ENCODE peak calls at places on chromosomes 5 and 9, in five cellular contexts. Z is AG10803; P is fibroblast of mammary gland; O is activated CD8-positive, alpha-beta T cell treated with anti-CD3 and anti-CD28 coated beads for 36 hours; J is A549. L is an unnamed sample.

GRCh38 chr9:134575817-134576176 is 65.8 kb upstream of the COL5A1 start:
- DNase-seq in Z (no peak), P (no peak), O (no peak), J (no peak), L (no peak)

GRCh38 chr9:14671327-14671840 is 21.8 kb downstream of the ZDHHC21 start:
- DNase-seq in Z (no peak), P (no peak), O (no peak), J (no peak), L (no peak)

GRCh38 chr5:97498657-97499056 is 315.6 kb upstream of the RIOK2 start:
- DNase-seq in Z (no peak), P (no peak), O (no peak), J (no peak), L (no peak)

GRCh38 chr9:4301971-4302427 is 2.1 kb upstream of the GLIS3 start:
- DNase-seq in Z (peak), P (peak), O (peak), J (peak), L (no peak)

GRCh38 chr5:103260951-103261350 is 2.4 kb downstream of the MACIR start:
- DNase-seq in Z (no peak), P (no peak), O (no peak), J (no peak), L (no peak)

GRCh38 chr5:77076961-77077820 is 9.9 kb downstream of the ZBED3 start:
- DNase-seq in Z (peak), P (peak), O (peak), J (peak), L (peak)

GRCh38 chr9:123355761-123356520 is at the start of gene CRB2:
- DNase-seq in Z (no peak), P (no peak), O (no peak), J (peak), L (peak)

GRCh38 chr9:82474235-82474634 is 485.7 kb downstream of the SPATA31D1 start:
- DNase-seq in Z (no peak), P (no peak), O (no peak), J (no peak), L (no peak)

GRCh38 chr5:14109041-14109747 is 33.9 kb upstream of the TRIO start:
- DNase-seq in Z (peak), P (peak), O (peak), J (peak), L (no peak)

GRCh38 chr5:172294831-172295230 is 11.3 kb upstream of the UBTD2 start:
- DNase-seq in Z (no peak), P (no peak), O (no peak), J (no peak), L (no peak)

GRCh38 chr5:83831834-83832233 is 111.2 kb upstream of the HAPLN1 start:
- DNase-seq in Z (no peak), P (no peak), O (no peak), J (no peak), L (no peak)

GRCh38 chr5:29263836-29264235 is 1929.7 kb upstream of the CDH6 start:
- DNase-seq in Z (no peak), P (no peak), O (no peak), J (peak), L (no peak)

GRCh38 chr5:93586948-93587918 is 4.2 kb downstream of the NR2F1 start:
- DNase-seq in Z (no peak), P (peak), O (no peak), J (no peak), L (no peak)

GRCh38 chr5:98041661-98042060 is 731.8 kb upstream of the RGMB start:
- DNase-seq in Z (no peak), P (no peak), O (no peak), J (no peak), L (no peak)

GRCh38 chr9:68955281-68955680 is 58.6 kb downstream of the PRKACG start:
- DNase-seq in Z (no peak), P (no peak), O (peak), J (no peak), L (no peak)

GRCh38 chr9:14221558-14221957 is 92.4 kb downstream of the NFIB start:
- DNase-seq in Z (peak), P (peak), O (no peak), J (peak), L (no peak)

GRCh38 chr9:105073147-105073546 is 145.2 kb upstream of the ABCA1 start:
- DNase-seq in Z (no peak), P (peak), O (no peak), J (peak), L (no peak)

GRCh38 chr5:114101153-114101552 is 260.7 kb upstream of the KCNN2 start:
- DNase-seq in Z (peak), P (peak), O (peak), J (peak), L (no peak)

GRCh38 chr5:97839338-97840081 is 656.5 kb upstream of the RIOK2 start:
- DNase-seq in Z (peak), P (peak), O (no peak), J (no peak), L (no peak)

GRCh38 chr9:110710420-110710819 is 41.8 kb downstream of the MUSK start:
- DNase-seq in Z (no peak), P (no peak), O (no peak), J (no peak), L (no peak)

GRCh38 chr5:31027726-31028125 is 165.8 kb upstream of the CDH6 start:
- DNase-seq in Z (no peak), P (no peak), O (no peak), J (peak), L (no peak)

GRCh38 chr5:88881566-88881965 is 1.4 kb downstream of the MEF2C start:
- DNase-seq in Z (peak), P (peak), O (no peak), J (no peak), L (no peak)

GRCh38 chr5:78472469-78473106 is 112.2 kb downstream of the SCAMP1 start:
- DNase-seq in Z (peak), P (peak), O (no peak), J (no peak), L (no peak)

GRCh38 chr5:43020294-43020711 is 19.8 kb downstream of the ANXA2R start:
- DNase-seq in Z (no peak), P (peak), O (peak), J (no peak), L (no peak)

GRCh38 chr5:173742432-173742816 is 126.0 kb upstream of the BOD1 start:
- DNase-seq in Z (no peak), P (no peak), O (peak), J (no peak), L (no peak)

GRCh38 chr5:95238560-95239325 is 46.2 kb downstream of the MCTP1 start:
- DNase-seq in Z (peak), P (peak), O (no peak), J (peak), L (no peak)

GRCh38 chr5:181204561-181205401 is at the start of gene TRIM7:
- DNase-seq in Z (peak), P (peak), O (no peak), J (peak), L (peak)

GRCh38 chr5:136375920-136376319 is 10.6 kb upstream of the TRPC7 start:
- DNase-seq in Z (no peak), P (no peak), O (no peak), J (no peak), L (no peak)

GRCh38 chr5:122126177-122126701 is 3.1 kb upstream of the ZNF474 start:
- DNase-seq in Z (peak), P (peak), O (no peak), J (no peak), L (no peak)

DNA sequence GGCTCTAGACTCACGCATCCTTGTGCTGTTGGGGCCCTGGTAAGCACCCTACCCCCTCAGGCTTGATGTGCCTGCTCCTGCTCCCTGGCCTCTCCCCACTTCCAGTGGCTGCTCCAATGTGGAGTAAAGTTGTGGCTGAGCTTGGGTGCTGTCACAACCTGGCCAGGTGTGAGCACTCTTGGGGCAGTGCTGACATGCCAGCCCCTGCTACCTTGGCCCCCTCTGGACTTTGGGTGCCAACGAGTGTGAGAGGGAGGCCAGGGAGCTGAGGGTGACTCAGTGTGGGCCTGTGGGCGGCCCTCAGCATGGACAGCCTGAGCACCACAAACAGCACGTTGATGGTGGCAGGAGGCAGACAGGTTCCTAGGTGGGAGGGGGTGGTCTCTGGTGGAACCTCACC is 870.2 kb upstream of the C9orf72 start:
- DNase-seq in Z (no peak), P (no peak), O (no peak), J (no peak), L (no peak)
- TF ChIP-seq CTCF in Z (no peak), P (no peak), O (no peak), J (no peak), L (no peak)

DNA sequence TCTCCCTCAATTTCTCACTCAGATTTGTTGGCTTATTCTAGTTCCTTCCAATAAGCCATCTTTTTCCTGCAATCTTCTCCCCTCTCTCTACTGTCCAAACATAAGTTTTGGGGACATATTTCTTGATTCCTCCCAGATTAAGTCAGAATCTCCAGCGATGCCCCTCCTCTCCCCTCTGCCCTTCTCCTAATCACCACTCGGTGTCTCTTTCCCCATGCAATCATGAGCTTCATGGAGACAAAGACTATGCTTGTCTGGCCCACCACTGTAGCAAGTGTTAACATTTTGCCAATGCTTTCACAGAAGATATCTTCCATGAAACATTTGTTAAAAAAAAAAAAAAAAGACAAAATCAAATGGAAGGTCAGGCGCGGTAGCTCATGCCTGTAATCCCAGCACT is 42.4 kb downstream of the PDE6A start:
- DNase-seq in Z (no peak), P (no peak), O (no peak), J (peak), L (no peak)
- TF ChIP-seq CTCF in Z (peak), P (peak), O (no peak), J (no peak), L (no peak)

GRCh38 chr5:137822158-137822764 is 45.4 kb upstream of the MYOT start:
- DNase-seq in Z (peak), P (peak), O (peak), J (peak), L (peak)
- TF ChIP-seq CTCF in Z (peak), P (peak), O (no peak), J (peak), L (peak)

GRCh38 chr9:34896112-34896511 is 62.0 kb upstream of the PHF24 start:
- DNase-seq in Z (no peak), P (no peak), O (no peak), J (no peak), L (no peak)
- TF ChIP-seq CTCF in Z (no peak), P (peak), O (no peak), J (no peak), L (no peak)

GRCh38 chr5:90306613-90307012 is 102.9 kb downstream of the CETN3 start:
- DNase-seq in Z (no peak), P (no peak), O (no peak), J (no peak), L (no peak)

GRCh38 chr5:90305022-90305720 is 104.4 kb downstream of the CETN3 start:
- DNase-seq in Z (no peak), P (no peak), O (no peak), J (no peak), L (no peak)

GRCh38 chr5:90312027-90312426 is 97.5 kb downstream of the CETN3 start:
- DNase-seq in Z (no peak), P (no peak), O (no peak), J (no peak), L (no peak)

GRCh38 chr5:90307386-90308181 is 102.0 kb downstream of the CETN3 start:
- DNase-seq in Z (no peak), P (no peak), O (no peak), J (no peak), L (no peak)

DNA sequence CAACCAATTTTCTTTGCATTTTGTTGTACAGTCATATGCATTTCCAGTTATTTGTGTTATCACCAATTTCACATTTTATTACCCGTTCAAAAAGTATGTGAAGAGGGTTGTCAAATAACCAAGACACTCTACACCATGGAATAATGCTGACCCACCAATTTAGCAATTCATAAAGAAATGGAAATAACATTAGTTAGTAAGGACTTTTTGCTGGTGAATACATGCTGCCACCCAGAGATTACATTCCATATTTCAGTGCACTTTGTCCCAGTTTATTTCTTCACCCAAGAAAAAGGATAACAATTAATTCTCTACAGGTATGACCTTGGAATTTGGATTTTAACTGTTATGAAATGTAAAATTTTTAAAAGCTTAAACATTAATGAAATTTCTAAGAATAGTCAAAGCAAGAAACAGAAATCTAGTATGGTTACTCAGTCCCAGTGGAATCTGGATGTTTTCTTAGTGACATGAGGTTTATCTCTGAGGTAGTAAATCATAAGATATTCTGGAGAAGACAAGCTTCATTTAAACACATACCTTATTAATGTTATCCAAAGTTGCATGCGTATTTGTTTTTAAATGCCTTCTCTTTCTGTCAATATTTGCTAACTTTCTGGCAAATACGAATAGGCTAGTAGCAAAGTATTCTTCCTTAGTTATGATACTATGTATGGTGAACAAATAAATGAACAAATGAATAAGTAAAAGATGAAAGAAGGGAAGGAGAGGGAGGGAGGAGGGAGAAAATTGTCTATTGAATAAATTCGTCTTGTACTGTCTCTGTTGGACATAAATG is 100.6 kb downstream of the CETN3 start:
- DNase-seq in Z (no peak), P (no peak), O (no peak), J (peak), L (no peak)
- TF ChIP-seq CTCF in Z (no peak), P (no peak), O (no peak), J (no peak), L (no peak)

GRCh38 chr5:108345541-108346171 is 36.2 kb downstream of the FBXL17 start:
- DNase-seq in Z (peak), P (peak), O (no peak), J (peak), L (no peak)
- TF ChIP-seq CTCF in Z (peak), P (peak), O (peak), J (peak), L (peak)

L was measured in neural crest cell.